ENCODE peak calls at places on chromosomes 2 and 18, in ten cellular contexts. L is brain microvascular endothelial cell; Y is CD8-positive, alpha-beta T cell; M is left ventricle myocardium inferior; B is MG63; V is astrocyte of the spinal cord; S is SK-N-SH; Q is transverse colon; P is dorsolateral prefrontal cortex; E is lower lobe of right lung. C is an unnamed sample.

GRCh38 chr2:175690113-175690716 is 311.9 kb downstream of the LNPK start:
- DNase-seq in M (no peak), S (peak), Q (peak), P (no peak), E (no peak), B (peak), Y (no peak), L (peak), V (peak), C (peak)

GRCh38 chr2:190110699-190111098 is 48.2 kb upstream of the MSTN start:
- DNase-seq in V (no peak), S (no peak), E (no peak), M (no peak), B (no peak), Y (no peak), P (no peak), L (no peak), Q (no peak), C (no peak)

GRCh38 chr18:4831791-4832375 is 365.2 kb downstream of the AKAIN1 start:
- DNase-seq in B (no peak), V (no peak), P (no peak), L (no peak), S (no peak), Q (no peak), E (no peak), Y (no peak), M (no peak), C (no peak)

GRCh38 chr2:226489765-226490164 is 309.9 kb downstream of the IRS1 start:
- DNase-seq in E (no peak), P (no peak), M (no peak), Y (no peak), S (no peak), Q (no peak), V (peak), B (peak), L (peak), C (no peak)

GRCh38 chr18:54737986-54738385 is 90.3 kb upstream of the RAB27B start:
- DNase-seq in L (peak), E (no peak), Q (no peak), Y (no peak), B (no peak), M (no peak), S (no peak), P (no peak), V (peak), C (no peak)

GRCh38 chr2:75157435-75157834 is 41.9 kb downstream of the TACR1 start:
- DNase-seq in P (no peak), S (peak), V (no peak), B (no peak), M (no peak), Y (no peak), E (no peak), Q (no peak), L (no peak), C (no peak)

GRCh38 chr18:79645291-79645983 is 34.2 kb upstream of the CTDP1 start:
- DNase-seq in P (no peak), Q (no peak), V (no peak), M (no peak), S (no peak), L (no peak), B (no peak), Y (no peak), E (no peak), C (peak)

GRCh38 chr2:172888704-172889103 is 153.1 kb downstream of the RAPGEF4 start:
- DNase-seq in Y (no peak), Q (no peak), V (no peak), L (no peak), M (no peak), E (no peak), S (peak), P (no peak), B (no peak), C (no peak)

GRCh38 chr2:219104107-219105050 is 43.7 kb upstream of the IHH start:
- DNase-seq in B (no peak), E (no peak), Y (no peak), Q (no peak), M (no peak), S (peak), L (peak), V (peak), P (no peak), C (peak)

GRCh38 chr2:15242936-15243461 is 318.1 kb downstream of the NBAS start:
- DNase-seq in E (no peak), B (no peak), S (no peak), M (no peak), L (no peak), V (no peak), Q (no peak), Y (no peak), P (no peak), C (peak)

GRCh38 chr2:149650006-149650405 is 62.4 kb upstream of the MMADHC start:
- DNase-seq in V (no peak), S (no peak), Y (no peak), B (no peak), M (no peak), L (peak), E (no peak), Q (no peak), P (no peak), C (no peak)

GRCh38 chr2:29420999-29421856 is 306.0 kb downstream of the CLIP4 start:
- DNase-seq in V (peak), E (no peak), P (no peak), Q (no peak), L (no peak), S (peak), M (no peak), B (no peak), Y (no peak), C (no peak)

GRCh38 chr18:43563780-43564179 is 286.5 kb upstream of the SYT4 start:
- DNase-seq in L (peak), P (no peak), B (peak), S (peak), M (no peak), V (peak), E (no peak), Q (no peak), Y (no peak), C (peak)

GRCh38 chr2:192194065-192194865 is 468 bp downstream of the TMEFF2 start:
- DNase-seq in S (no peak), M (peak), V (peak), Y (no peak), Q (no peak), E (peak), L (peak), B (no peak), P (peak), C (no peak)

GRCh38 chr2:214193943-214194342 is 216.9 kb upstream of the VWC2L start:
- DNase-seq in L (peak), Q (no peak), B (peak), S (no peak), P (no peak), V (peak), M (no peak), E (no peak), Y (no peak), C (no peak)

GRCh38 chr18:74796928-74797576 is 199.4 kb downstream of the ZNF407 start:
- DNase-seq in P (no peak), Q (no peak), S (peak), Y (no peak), B (no peak), M (no peak), L (no peak), V (peak), E (no peak), C (no peak)

GRCh38 chr2:239805414-239805813 is 219.7 kb downstream of the NDUFA10 start:
- DNase-seq in Q (no peak), P (no peak), E (no peak), S (no peak), L (no peak), M (no peak), V (no peak), B (no peak), Y (no peak), C (no peak)

GRCh38 chr18:26804474-26804873 is 61.0 kb downstream of the AQP4 start:
- DNase-seq in M (no peak), Q (no peak), P (no peak), L (no peak), S (peak), Y (no peak), V (peak), B (no peak), E (no peak), C (no peak)

GRCh38 chr2:33791625-33792024 is 192.5 kb upstream of the FAM98A start:
- DNase-seq in E (no peak), S (no peak), M (no peak), V (peak), B (peak), P (no peak), Y (no peak), L (peak), Q (no peak), C (no peak)

GRCh38 chr2:60317831-60318230 is 235.6 kb downstream of the BCL11A start:
- DNase-seq in M (no peak), S (no peak), E (no peak), Q (no peak), Y (no peak), L (no peak), B (no peak), P (no peak), V (no peak), C (no peak)
- H3K4me3 ChIP-seq in M (peak), S (no peak), E (no peak), Q (no peak), Y (no peak), L (no peak), B (no peak), P (no peak), V (no peak), C (no peak)

DNA sequence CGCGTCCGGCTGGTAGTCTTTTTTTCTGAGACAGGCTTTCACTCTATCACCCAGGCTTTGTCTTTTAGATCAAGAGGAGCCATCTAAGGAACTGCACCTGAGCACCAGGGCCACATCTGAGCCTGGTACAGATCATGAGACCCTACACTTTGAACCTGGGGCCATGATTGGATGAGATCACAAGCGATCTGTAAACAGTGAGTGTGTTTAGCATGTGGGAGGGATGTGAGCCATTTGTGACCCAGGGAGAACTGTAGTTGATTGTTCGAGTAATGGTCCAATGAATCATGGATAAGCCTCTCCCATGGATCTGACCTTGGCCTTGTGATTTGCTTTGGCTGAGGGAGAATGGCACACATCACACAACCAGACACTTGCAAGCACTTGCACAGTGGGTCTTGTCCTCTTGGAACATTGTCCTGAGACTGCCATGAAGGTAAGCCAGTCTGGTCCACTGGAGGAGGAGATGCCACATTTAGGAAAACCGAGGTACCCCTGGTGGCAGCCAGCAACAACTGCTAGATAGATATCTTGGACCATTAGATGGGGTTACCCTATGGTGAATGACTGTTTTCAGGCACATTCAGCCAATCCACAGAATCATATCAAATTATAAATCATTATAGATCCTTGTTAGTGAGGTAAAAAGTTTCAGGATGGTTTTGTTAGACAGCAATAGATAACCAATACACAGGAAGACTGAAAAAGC is 19.5 kb upstream of the DTNB start:
- DNase-seq in V (no peak), S (no peak), M (no peak), L (no peak), Y (no peak), E (no peak), P (no peak), Q (no peak), B (no peak), C (no peak)
- H3K4me3 ChIP-seq in V (no peak), S (no peak), M (no peak), L (no peak), Y (no peak), E (no peak), P (no peak), Q (no peak), B (no peak), C (no peak)

GRCh38 chr2:45567288-45567963 is 43.6 kb downstream of the SRBD1 start:
- DNase-seq in V (no peak), Q (no peak), M (no peak), S (no peak), Y (no peak), P (no peak), L (no peak), E (no peak), B (no peak), C (no peak)
- H3K4me3 ChIP-seq in V (no peak), Q (peak), M (peak), S (no peak), Y (peak), P (no peak), L (no peak), E (peak), B (no peak), C (peak)

GRCh38 chr2:64101141-64101591 is 43.1 kb downstream of the PELI1 start:
- DNase-seq in E (no peak), Q (no peak), P (no peak), M (no peak), L (no peak), S (no peak), Y (no peak), V (peak), B (no peak), C (peak)
- H3K4me3 ChIP-seq in E (no peak), Q (no peak), P (no peak), M (no peak), L (no peak), S (no peak), Y (no peak), V (no peak), B (no peak), C (no peak)

DNA sequence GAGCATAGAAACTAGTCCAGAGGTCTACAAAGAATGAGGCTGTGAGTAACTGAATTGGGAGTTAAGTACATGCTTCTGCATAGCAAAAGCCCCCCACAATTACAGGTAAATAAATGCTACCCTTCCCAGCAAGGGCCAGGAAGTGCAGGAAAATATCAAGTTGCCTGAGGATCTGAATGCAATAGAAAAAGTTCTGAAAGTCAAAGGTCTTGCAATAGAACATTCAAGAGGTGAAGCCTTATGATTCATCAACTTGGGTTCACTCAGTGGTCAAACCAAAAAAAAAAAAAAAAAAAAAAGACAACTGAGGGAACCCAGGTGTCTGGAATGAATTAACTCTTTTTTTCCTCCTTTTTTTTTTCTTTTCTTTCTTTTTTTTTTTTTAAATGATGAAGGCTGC is 42.8 kb upstream of the RFX8 start:
- DNase-seq in Q (no peak), B (no peak), P (no peak), E (no peak), Y (no peak), M (no peak), V (peak), S (no peak), L (no peak), C (no peak)
- H3K4me3 ChIP-seq in Q (no peak), B (no peak), P (no peak), E (no peak), Y (no peak), M (no peak), V (no peak), S (no peak), L (no peak), C (no peak)

GRCh38 chr2:102301867-102302362 is 9.4 kb upstream of the IL1RL1 start:
- DNase-seq in B (no peak), Q (peak), M (no peak), V (no peak), Y (peak), L (no peak), P (no peak), S (no peak), E (no peak), C (no peak)
- H3K4me3 ChIP-seq in B (no peak), Q (no peak), M (no peak), V (no peak), Y (no peak), L (no peak), P (no peak), S (no peak), E (no peak), C (no peak)

DNA sequence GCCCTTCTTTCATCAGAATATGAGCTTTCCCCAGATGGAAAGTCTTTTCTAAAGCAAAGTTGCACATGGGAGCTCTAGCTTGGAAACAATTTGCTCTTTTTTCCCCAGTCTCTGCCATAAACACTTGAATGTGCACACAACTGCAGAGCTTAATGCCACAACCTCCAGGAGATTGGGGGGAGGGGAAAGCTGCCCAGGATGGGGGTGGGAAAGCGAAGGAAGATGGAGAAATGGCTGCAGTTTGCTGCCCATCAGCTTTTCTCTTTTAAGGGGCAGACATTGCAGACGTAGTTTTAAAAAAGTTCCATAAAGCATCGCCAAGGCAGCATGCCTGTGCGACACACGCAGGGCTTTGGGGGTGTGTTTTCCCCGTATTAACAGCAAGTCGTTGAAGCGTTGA is 1.5 kb downstream of the ACKR3 start:
- DNase-seq in M (no peak), P (no peak), Y (no peak), S (no peak), E (no peak), B (no peak), V (no peak), L (no peak), Q (no peak), C (no peak)
- H3K4me3 ChIP-seq in M (peak), P (no peak), Y (no peak), S (no peak), E (peak), B (peak), V (peak), L (peak), Q (peak), C (no peak)

C was measured in Jurkat, Clone E6-1.